ENCODE peak calls at places on chromosomes 1 and 21, in eight cellular contexts. U is NB4, V is endothelial cell of umbilical vein, G is body of pancreas, E is IMR-90, P is tibial nerve, I is ovary, L is GM12878. O is an unnamed sample.

GRCh38 chr1:2840036-2840809 is 38.7 kb upstream of the TTC34 start:
- DNase-seq in P (no peak), I (no peak), G (no peak), E (no peak), L (no peak), V (no peak), U (peak), O (no peak)

GRCh38 chr1:113325039-113325438 is 65.3 kb upstream of the MAGI3 start:
- DNase-seq in L (no peak), U (no peak), V (no peak), G (peak), E (no peak), I (no peak), P (no peak), O (no peak)

GRCh38 chr1:51989582-51990477 is 670 bp downstream of the RAB3B start:
- DNase-seq in E (no peak), P (no peak), G (no peak), L (no peak), V (no peak), U (no peak), I (no peak), O (no peak)

GRCh38 chr1:230144010-230144614 is 77.1 kb downstream of the GALNT2 start:
- DNase-seq in I (no peak), G (peak), E (no peak), L (no peak), U (no peak), P (no peak), V (no peak), O (no peak)

GRCh38 chr1:197391303-197392226 is 123.5 kb downstream of the CRB1 start:
- DNase-seq in U (peak), L (no peak), V (no peak), G (no peak), E (no peak), I (no peak), P (no peak), O (no peak)

GRCh38 chr21:26079376-26079775 is 91.2 kb downstream of the APP start:
- DNase-seq in U (no peak), P (no peak), V (no peak), L (no peak), I (no peak), E (peak), G (no peak), O (no peak)

GRCh38 chr1:34415140-34415539 is 238.4 kb downstream of the C1orf94 start:
- DNase-seq in E (no peak), I (no peak), L (no peak), U (no peak), G (no peak), V (no peak), P (no peak), O (peak)

GRCh38 chr1:223393275-223394214 is at the start of gene CCDC185:
- DNase-seq in I (no peak), V (no peak), E (no peak), L (no peak), P (no peak), U (no peak), G (peak), O (no peak)

GRCh38 chr1:117060441-117061317 is 553 bp downstream of the TTF2 start:
- DNase-seq in L (peak), E (peak), U (peak), G (peak), I (no peak), V (peak), P (no peak), O (peak)

GRCh38 chr1:180382326-180383115 is 119.9 kb downstream of the ACBD6 start:
- DNase-seq in U (no peak), L (no peak), V (peak), E (peak), P (no peak), I (no peak), G (no peak), O (no peak)

GRCh38 chr21:44065428-44065827 is 41.8 kb upstream of the PWP2 start:
- DNase-seq in I (no peak), G (no peak), V (no peak), P (no peak), U (peak), E (peak), L (no peak), O (no peak)

GRCh38 chr21:46031484-46031883 is 49.9 kb downstream of the COL6A1 start:
- DNase-seq in V (no peak), I (peak), L (no peak), G (no peak), P (no peak), E (no peak), U (no peak), O (no peak)

GRCh38 chr1:181986907-181987305 is 74.6 kb downstream of the ZNF648 start:
- DNase-seq in E (no peak), I (no peak), V (no peak), G (no peak), L (no peak), P (no peak), U (no peak), O (no peak)

GRCh38 chr1:89487972-89488371 is 36.7 kb upstream of the LRRC8B start:
- DNase-seq in E (no peak), I (no peak), L (no peak), G (no peak), V (no peak), P (no peak), U (peak), O (no peak)

GRCh38 chr1:40341509-40342380 is 24.7 kb upstream of the COL9A2 start:
- DNase-seq in V (no peak), L (no peak), U (peak), I (no peak), G (no peak), P (no peak), E (no peak), O (no peak)

GRCh38 chr21:30710499-30710898 is 8.1 kb downstream of the KRTAP21-3 start:
- DNase-seq in U (no peak), L (no peak), E (no peak), P (no peak), I (no peak), G (no peak), V (no peak), O (no peak)

GRCh38 chr1:79811173-79811572 is 804.6 kb upstream of the ADGRL4 start:
- DNase-seq in V (peak), L (no peak), U (no peak), P (no peak), G (no peak), E (peak), I (no peak), O (no peak)

GRCh38 chr1:184002071-184002470 is 35.5 kb downstream of the COLGALT2 start:
- DNase-seq in G (peak), E (peak), P (no peak), I (no peak), V (peak), L (no peak), U (no peak), O (no peak)

GRCh38 chr1:8194481-8195227 is 123.3 kb upstream of the SLC45A1 start:
- DNase-seq in G (no peak), P (no peak), I (no peak), L (no peak), U (no peak), V (peak), E (peak), O (no peak)

GRCh38 chr21:27693376-27693775 is 726.5 kb upstream of the ADAMTS5 start:
- DNase-seq in P (no peak), V (no peak), U (no peak), E (peak), G (no peak), L (no peak), I (no peak), O (no peak)

GRCh38 chr1:46517010-46517600 is 27.5 kb downstream of the DMBX1 start:
- DNase-seq in U (no peak), E (no peak), I (no peak), G (peak), L (no peak), V (no peak), P (no peak), O (peak)

GRCh38 chr1:21721271-21721985 is 52.3 kb upstream of the RAP1GAP start:
- DNase-seq in U (no peak), G (no peak), L (no peak), P (no peak), I (no peak), E (no peak), V (peak), O (no peak)

GRCh38 chr1:207282496-207283380 is 38.7 kb upstream of the CD55 start:
- DNase-seq in L (no peak), E (peak), U (no peak), V (peak), G (no peak), P (no peak), I (no peak), O (no peak)

GRCh38 chr1:95583811-95584210 is 349.8 kb downstream of the RWDD3 start:
- DNase-seq in V (no peak), G (no peak), L (no peak), U (no peak), I (no peak), P (no peak), E (no peak), O (no peak)

GRCh38 chr21:20451051-20451450 is 547.2 kb upstream of the NCAM2 start:
- DNase-seq in E (no peak), U (no peak), P (no peak), I (no peak), L (no peak), G (no peak), V (no peak), O (no peak)

GRCh38 chr1:165988275-165988674 is 160.9 kb downstream of the UCK2 start:
- DNase-seq in V (no peak), L (no peak), I (no peak), P (no peak), U (no peak), G (no peak), E (no peak), O (no peak)

GRCh38 chr1:111489604-111490003 is 13.8 kb downstream of the ADORA3 start:
- DNase-seq in L (no peak), I (no peak), V (no peak), G (no peak), U (peak), E (no peak), P (peak), O (no peak)
- TF ChIP-seq POLR2A in L (no peak), I (no peak), V (no peak), G (no peak), U (no peak), E (no peak), P (peak), O (no peak)

GRCh38 chr1:234610061-234610581 is at the start of gene IRF2BP2:
- DNase-seq in I (peak), V (peak), E (peak), G (peak), U (peak), P (peak), L (no peak), O (peak)

GRCh38 chr1:234611799-234612351 is 1.9 kb upstream of the IRF2BP2 start:
- DNase-seq in U (peak), G (peak), V (no peak), P (peak), I (peak), L (no peak), E (no peak), O (peak)

GRCh38 chr1:234612352-234613127 is 2.6 kb upstream of the IRF2BP2 start:
- DNase-seq in I (peak), L (peak), U (peak), G (peak), P (peak), V (peak), E (peak), O (peak)

GRCh38 chr1:234610582-234611152 is 689 bp upstream of the IRF2BP2 start:
- DNase-seq in I (peak), E (peak), P (peak), L (peak), U (peak), V (peak), G (peak), O (peak)

DNA sequence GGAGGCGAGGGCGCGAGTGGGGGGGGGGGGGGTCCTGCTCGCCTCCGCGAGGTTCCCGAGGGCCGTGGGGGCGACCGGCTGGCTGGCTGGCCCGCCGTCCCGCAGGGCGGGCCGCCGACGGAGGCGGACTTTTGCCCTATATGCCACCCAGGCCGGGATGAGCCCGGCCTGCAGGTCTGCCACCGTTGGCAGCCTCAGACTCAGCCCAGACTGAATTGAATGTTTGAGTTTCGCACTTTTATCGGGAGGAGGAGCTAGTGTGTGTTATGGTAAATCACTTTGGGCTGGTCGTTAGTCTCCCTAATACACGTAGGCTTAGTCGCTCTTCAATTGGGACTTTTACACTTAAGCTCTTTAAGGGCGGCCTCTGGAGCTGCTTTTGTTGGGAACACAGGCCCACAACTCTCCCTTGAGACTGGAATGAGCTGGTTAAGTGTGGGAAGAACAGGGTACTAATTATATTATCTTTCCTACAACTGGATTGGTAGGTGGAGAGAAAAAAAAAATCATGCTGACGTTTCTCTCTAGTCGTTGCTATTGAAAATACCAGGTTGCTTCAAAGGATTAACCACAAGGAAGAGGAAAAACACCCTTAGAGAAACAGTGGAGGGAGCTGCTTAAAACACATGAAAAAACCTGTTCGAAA is 1.3 kb upstream of the IRF2BP2 start:
- DNase-seq in G (no peak), U (peak), I (no peak), V (peak), L (peak), E (peak), P (peak), O (no peak)
- H3K4me3 ChIP-seq in G (no peak), U (peak), I (peak), V (peak), L (peak), E (peak), P (peak), O (no peak)

GRCh38 chr1:92461364-92462097 is 25.2 kb downstream of the GFI1 start:
- DNase-seq in I (no peak), P (no peak), L (no peak), V (no peak), G (no peak), E (no peak), U (peak), O (no peak)
- TF ChIP-seq CTCF in I (no peak), P (no peak), L (peak), V (no peak), G (peak), E (no peak), U (no peak), O (no peak)

GRCh38 chr1:24727490-24728214 is 17.6 kb upstream of the CLIC4 start:
- DNase-seq in L (peak), E (peak), I (peak), U (peak), G (peak), P (no peak), V (no peak), O (peak)

GRCh38 chr1:24726741-24727140 is 18.5 kb upstream of the CLIC4 start:
- DNase-seq in V (no peak), E (no peak), U (no peak), P (no peak), G (no peak), I (no peak), L (no peak), O (no peak)

GRCh38 chr1:24721533-24721932 is 23.7 kb upstream of the CLIC4 start:
- DNase-seq in I (no peak), L (no peak), G (no peak), P (no peak), U (no peak), V (no peak), E (no peak), O (no peak)

GRCh38 chr1:24724345-24725208 is 20.7 kb upstream of the CLIC4 start:
- DNase-seq in V (peak), L (no peak), U (no peak), P (no peak), E (peak), I (peak), G (no peak), O (no peak)

DNA sequence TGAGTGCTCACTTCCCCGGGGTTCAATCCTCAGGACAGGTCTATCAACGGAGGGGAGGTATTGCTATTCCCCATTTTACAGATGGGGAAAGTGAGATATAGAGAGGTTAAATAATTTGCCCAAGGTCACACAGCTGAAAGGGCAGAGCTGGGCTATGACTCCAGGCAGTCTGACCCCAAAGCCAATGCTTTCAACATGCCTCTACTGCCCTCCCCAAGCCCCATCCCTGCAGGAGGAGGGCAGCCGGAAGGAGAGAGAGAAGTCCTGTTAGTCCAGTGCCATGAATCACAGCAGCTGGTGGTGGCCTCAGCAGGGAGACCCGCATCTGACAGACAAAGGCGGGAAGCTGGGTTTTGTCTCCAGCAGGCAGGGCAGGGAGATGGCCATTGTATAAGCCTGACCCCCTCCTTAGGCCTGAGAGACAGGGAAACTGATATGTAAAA is 20.0 kb upstream of the CLIC4 start:
- DNase-seq in V (peak), G (no peak), E (peak), I (no peak), P (no peak), U (no peak), L (no peak), O (no peak)
- TF ChIP-seq POLR2A in V (no peak), G (no peak), E (no peak), I (no peak), P (no peak), U (no peak), L (no peak), O (no peak)

GRCh38 chr21:42527127-42527488 is 13.5 kb downstream of the SLC37A1 start:
- DNase-seq in E (no peak), P (no peak), I (no peak), L (no peak), G (no peak), V (no peak), U (no peak), O (no peak)

GRCh38 chr21:42525676-42526378 is 12.2 kb downstream of the SLC37A1 start:
- DNase-seq in P (no peak), V (no peak), E (no peak), U (no peak), I (no peak), L (no peak), G (no peak), O (no peak)

GRCh38 chr21:42527489-42528158 is 14.0 kb downstream of the SLC37A1 start:
- DNase-seq in V (no peak), I (no peak), E (no peak), G (no peak), L (peak), P (no peak), U (no peak), O (no peak)

GRCh38 chr21:42525228-42525604 is 11.6 kb downstream of the SLC37A1 start:
- DNase-seq in G (no peak), U (no peak), I (peak), P (no peak), L (no peak), V (no peak), E (peak), O (no peak)

GRCh38 chr21:42526379-42526727 is 12.7 kb downstream of the SLC37A1 start:
- DNase-seq in L (no peak), E (no peak), U (no peak), I (peak), G (peak), P (no peak), V (no peak), O (no peak)
- H3K4me3 ChIP-seq in L (no peak), E (no peak), U (no peak), I (no peak), G (no peak), P (no peak), V (no peak), O (no peak)

GRCh38 chr1:98555814-98556213 is 105.7 kb upstream of the SNX7 start:
- DNase-seq in L (no peak), E (no peak), U (no peak), G (no peak), V (no peak), I (no peak), P (no peak), O (no peak)

GRCh38 chr1:98557808-98558390 is 103.6 kb upstream of the SNX7 start:
- DNase-seq in L (no peak), E (no peak), I (no peak), P (no peak), V (no peak), G (no peak), U (no peak), O (no peak)

GRCh38 chr1:98556521-98557158 is 104.9 kb upstream of the SNX7 start:
- DNase-seq in P (no peak), E (peak), L (no peak), G (no peak), U (peak), I (no peak), V (peak), O (no peak)
- TF ChIP-seq CTCF in P (no peak), E (peak), L (peak), G (peak), U (peak), I (no peak), V (peak), O (no peak)

DNA sequence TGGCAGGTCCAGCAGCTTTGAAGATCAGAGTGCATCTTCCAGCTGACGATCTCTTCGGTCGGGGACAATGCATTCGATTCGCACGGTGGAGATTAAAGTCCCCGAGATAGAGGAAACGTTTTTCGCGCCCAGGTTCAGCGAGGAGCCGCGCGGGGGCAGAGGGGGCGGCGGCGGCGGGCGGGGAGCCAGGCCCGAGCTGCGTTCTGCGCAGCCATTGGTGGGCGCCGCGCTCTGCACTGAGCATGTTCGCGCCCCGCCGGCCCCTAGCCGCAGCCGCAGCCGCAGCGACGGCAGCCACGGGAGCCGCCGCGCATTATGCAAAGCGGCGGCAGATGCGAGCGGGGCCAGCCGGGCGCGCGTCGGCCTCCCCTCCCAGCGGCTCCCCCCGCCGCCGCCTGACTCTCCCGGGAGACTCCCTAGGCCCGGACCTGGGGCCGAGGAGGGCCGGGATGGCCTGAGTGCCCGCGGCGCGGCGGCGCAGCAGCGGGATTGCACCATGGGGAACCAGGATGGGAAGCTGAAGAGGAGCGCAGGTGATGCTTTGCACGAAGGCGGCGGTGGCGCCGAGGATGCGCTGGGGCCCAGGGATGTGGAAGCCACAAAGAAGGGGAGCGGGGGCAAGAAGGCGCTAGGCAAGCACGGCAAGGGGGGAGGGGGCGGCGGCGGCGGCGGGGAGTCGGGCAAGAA is at the start of gene FMN2:
- DNase-seq in E (peak), P (no peak), I (no peak), V (no peak), G (peak), U (no peak), L (no peak), O (no peak)
- TF ChIP-seq POLR2A in E (peak), P (peak), I (no peak), V (no peak), G (no peak), U (no peak), L (no peak), O (no peak)

GRCh38 chr1:162632234-162632666 is at the start of gene DDR2:
- DNase-seq in L (no peak), V (peak), P (peak), U (no peak), G (peak), E (peak), I (peak), O (peak)
- H3K4me3 ChIP-seq in L (peak), V (peak), P (peak), U (no peak), G (no peak), E (peak), I (peak), O (peak)

GRCh38 chr1:111738436-111739221 is 566 bp downstream of the INKA2 start:
- DNase-seq in L (no peak), E (peak), U (peak), P (peak), V (peak), I (peak), G (peak), O (peak)
- TF ChIP-seq CTCF in L (no peak), E (no peak), U (no peak), P (no peak), V (no peak), I (no peak), G (peak), O (no peak)

O was measured in lower leg skin.